ENCODE peak calls at places on chromosomes 16 and 17, in six cellular contexts. One of them, this sample, is unnamed.

GRCh38 chr16:88927010-88927409 is 50.0 kb downstream of the CBFA2T3 start:
- DNase-seq in A549: no peak
- DNase-seq in endothelial cell of umbilical vein: no peak
- DNase-seq in K562: no peak
- DNase-seq in GM12878: no peak
- DNase-seq in HepG2: peak
- DNase-seq in this sample: no peak

GRCh38 chr16:20729141-20729540 is 12.5 kb downstream of the THUMPD1 start:
- DNase-seq in A549: no peak
- DNase-seq in endothelial cell of umbilical vein: no peak
- DNase-seq in K562: no peak
- DNase-seq in GM12878: no peak
- DNase-seq in HepG2: no peak
- DNase-seq in this sample: no peak

GRCh38 chr17:2563061-2563460 is 30.4 kb upstream of the PAFAH1B1 start:
- DNase-seq in A549: no peak
- DNase-seq in endothelial cell of umbilical vein: no peak
- DNase-seq in K562: no peak
- DNase-seq in GM12878: no peak
- DNase-seq in HepG2: no peak
- DNase-seq in this sample: no peak

GRCh38 chr17:83056583-83057396 is 22.6 kb upstream of the METRNL start:
- DNase-seq in A549: no peak
- DNase-seq in endothelial cell of umbilical vein: no peak
- DNase-seq in K562: no peak
- DNase-seq in GM12878: no peak
- DNase-seq in HepG2: no peak
- DNase-seq in this sample: no peak

GRCh38 chr17:69367298-69367697 is 40.4 kb upstream of the ABCA5 start:
- DNase-seq in A549: no peak
- DNase-seq in endothelial cell of umbilical vein: no peak
- DNase-seq in K562: no peak
- DNase-seq in GM12878: peak
- DNase-seq in HepG2: no peak
- DNase-seq in this sample: no peak

GRCh38 chr16:1534021-1535020 is 855 bp downstream of the TMEM204 start:
- DNase-seq in A549: no peak
- DNase-seq in endothelial cell of umbilical vein: peak
- DNase-seq in K562: no peak
- DNase-seq in GM12878: no peak
- DNase-seq in HepG2: no peak
- DNase-seq in this sample: no peak

GRCh38 chr16:50050802-50051201 is 15.0 kb upstream of the HEATR3 start:
- DNase-seq in A549: no peak
- DNase-seq in endothelial cell of umbilical vein: no peak
- DNase-seq in K562: no peak
- DNase-seq in GM12878: no peak
- DNase-seq in HepG2: no peak
- DNase-seq in this sample: no peak

GRCh38 chr16:15707332-15707731 is 57.3 kb downstream of the NDE1 start:
- DNase-seq in A549: no peak
- DNase-seq in endothelial cell of umbilical vein: no peak
- DNase-seq in K562: no peak
- DNase-seq in GM12878: no peak
- DNase-seq in HepG2: no peak
- DNase-seq in this sample: no peak

GRCh38 chr17:72525225-72525988 is 404.6 kb downstream of the SOX9 start:
- DNase-seq in A549: no peak
- DNase-seq in endothelial cell of umbilical vein: no peak
- DNase-seq in K562: no peak
- DNase-seq in GM12878: no peak
- DNase-seq in HepG2: peak
- DNase-seq in this sample: no peak

GRCh38 chr17:31163091-31163781 is 68.5 kb downstream of the NF1 start:
- DNase-seq in A549: no peak
- DNase-seq in endothelial cell of umbilical vein: no peak
- DNase-seq in K562: no peak
- DNase-seq in GM12878: no peak
- DNase-seq in HepG2: no peak
- DNase-seq in this sample: no peak

GRCh38 chr16:53429221-53429943 is 4.9 kb upstream of the RBL2 start:
- DNase-seq in A549: no peak
- DNase-seq in endothelial cell of umbilical vein: peak
- DNase-seq in K562: no peak
- DNase-seq in GM12878: no peak
- DNase-seq in HepG2: no peak
- DNase-seq in this sample: no peak

GRCh38 chr17:45394913-45395568 is 37.6 kb downstream of the ARHGAP27 start:
- DNase-seq in A549: peak
- DNase-seq in endothelial cell of umbilical vein: peak
- DNase-seq in K562: peak
- DNase-seq in GM12878: no peak
- DNase-seq in HepG2: peak
- DNase-seq in this sample: peak

DNA sequence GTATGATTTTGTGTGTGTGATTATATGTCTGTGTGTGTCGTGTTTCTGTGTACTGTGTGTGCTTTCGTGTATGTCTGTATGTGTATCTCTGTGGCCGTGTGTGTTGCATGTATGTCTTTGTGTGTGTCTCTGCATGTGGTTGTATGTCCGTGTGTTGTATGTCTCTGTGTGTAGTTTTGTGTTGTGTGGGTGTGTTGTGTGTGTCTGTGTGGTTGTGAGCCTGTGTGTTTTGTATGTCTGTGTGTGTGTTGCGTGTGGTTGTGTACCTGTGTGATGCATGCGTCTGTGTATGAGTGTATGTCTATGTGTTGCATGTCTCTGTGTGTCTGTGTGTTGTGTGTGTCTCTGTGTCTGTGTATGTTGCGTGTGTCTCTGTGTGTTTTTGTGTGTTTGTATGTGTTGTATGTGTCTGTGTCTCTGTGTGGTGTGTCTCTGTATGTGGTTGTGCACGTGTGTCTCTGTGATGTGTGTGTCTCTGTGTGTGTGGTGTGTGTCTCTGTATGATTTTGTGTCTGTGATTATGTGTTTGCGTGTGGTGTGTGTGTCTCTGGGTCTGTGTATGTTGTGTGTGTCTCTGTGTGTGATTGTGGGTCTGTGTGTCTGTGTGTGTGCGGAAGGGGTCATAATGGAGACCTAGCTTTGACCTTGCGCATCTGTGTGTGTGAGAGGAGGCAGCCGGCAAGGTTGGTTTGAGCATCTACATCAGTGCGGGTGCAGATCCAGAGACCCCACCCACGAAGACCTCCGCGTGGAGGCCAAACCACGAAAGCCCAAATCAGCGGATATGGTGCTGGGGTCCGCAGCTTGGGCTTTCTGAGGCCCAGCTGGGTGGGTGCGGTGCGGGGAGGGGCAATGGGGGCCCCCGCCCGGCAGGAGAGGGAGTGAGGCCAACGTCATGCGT is 212.6 kb upstream of the GSE1 start:
- DNase-seq in A549: no peak
- DNase-seq in endothelial cell of umbilical vein: no peak
- DNase-seq in K562: no peak
- DNase-seq in GM12878: no peak
- DNase-seq in HepG2: no peak
- DNase-seq in this sample: no peak
- H3K4me3 ChIP-seq in A549: no peak
- H3K4me3 ChIP-seq in endothelial cell of umbilical vein: no peak
- H3K4me3 ChIP-seq in K562: no peak
- H3K4me3 ChIP-seq in GM12878: no peak
- H3K4me3 ChIP-seq in HepG2: no peak
- H3K4me3 ChIP-seq in this sample: no peak

GRCh38 chr17:66308856-66309255 is 6.4 kb downstream of the PRKCA start:
- DNase-seq in A549: no peak
- DNase-seq in endothelial cell of umbilical vein: no peak
- DNase-seq in K562: no peak
- DNase-seq in GM12878: no peak
- DNase-seq in HepG2: no peak
- DNase-seq in this sample: no peak

GRCh38 chr17:66309793-66310192 is 7.4 kb downstream of the PRKCA start:
- DNase-seq in A549: no peak
- DNase-seq in endothelial cell of umbilical vein: no peak
- DNase-seq in K562: no peak
- DNase-seq in GM12878: no peak
- DNase-seq in HepG2: no peak
- DNase-seq in this sample: no peak

GRCh38 chr17:66312912-66313311 is 10.5 kb downstream of the PRKCA start:
- DNase-seq in A549: no peak
- DNase-seq in endothelial cell of umbilical vein: no peak
- DNase-seq in K562: no peak
- DNase-seq in GM12878: no peak
- DNase-seq in HepG2: no peak
- DNase-seq in this sample: no peak

GRCh38 chr17:66313325-66313724 is 10.9 kb downstream of the PRKCA start:
- DNase-seq in A549: no peak
- DNase-seq in endothelial cell of umbilical vein: no peak
- DNase-seq in K562: no peak
- DNase-seq in GM12878: no peak
- DNase-seq in HepG2: no peak
- DNase-seq in this sample: no peak

DNA sequence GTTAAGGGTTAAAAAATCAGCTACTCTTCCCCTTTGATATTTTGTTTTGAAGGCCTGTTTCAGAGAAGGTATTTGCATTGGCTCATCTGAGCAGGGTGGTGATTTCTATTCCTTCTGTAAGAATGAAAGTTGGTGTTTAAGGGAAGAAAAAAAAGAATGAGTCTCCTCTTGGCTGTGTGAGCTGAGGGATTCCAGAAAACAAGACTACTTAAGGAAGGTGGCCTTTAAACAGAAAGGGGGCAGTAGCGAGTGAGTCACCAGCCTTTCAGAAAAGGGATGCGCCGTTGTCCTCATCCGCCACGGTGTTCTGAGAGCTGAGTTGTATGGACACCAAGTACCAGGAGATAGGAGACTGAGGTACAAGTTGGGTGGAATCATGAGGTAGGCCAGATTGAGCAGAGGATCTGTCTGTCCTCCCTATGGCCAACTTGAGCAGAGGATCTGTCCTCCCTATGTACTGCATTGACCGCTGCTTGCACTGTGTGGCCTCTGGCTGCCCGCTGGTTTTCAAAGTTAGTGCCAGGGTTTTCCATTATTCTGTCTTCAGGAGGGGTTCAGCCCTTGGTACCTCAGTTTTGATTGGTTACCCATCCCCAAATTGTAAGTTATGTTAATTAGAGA is 8.2 kb downstream of the PRKCA start:
- DNase-seq in A549: no peak
- DNase-seq in endothelial cell of umbilical vein: no peak
- DNase-seq in K562: peak
- DNase-seq in GM12878: no peak
- DNase-seq in HepG2: no peak
- DNase-seq in this sample: peak
- TF ChIP-seq MYC in A549: no peak
- TF ChIP-seq MYC in endothelial cell of umbilical vein: no peak
- TF ChIP-seq MYC in K562: no peak
- TF ChIP-seq MYC in GM12878: no peak
- TF ChIP-seq MYC in HepG2: no peak
- TF ChIP-seq MYC in this sample: no peak

DNA sequence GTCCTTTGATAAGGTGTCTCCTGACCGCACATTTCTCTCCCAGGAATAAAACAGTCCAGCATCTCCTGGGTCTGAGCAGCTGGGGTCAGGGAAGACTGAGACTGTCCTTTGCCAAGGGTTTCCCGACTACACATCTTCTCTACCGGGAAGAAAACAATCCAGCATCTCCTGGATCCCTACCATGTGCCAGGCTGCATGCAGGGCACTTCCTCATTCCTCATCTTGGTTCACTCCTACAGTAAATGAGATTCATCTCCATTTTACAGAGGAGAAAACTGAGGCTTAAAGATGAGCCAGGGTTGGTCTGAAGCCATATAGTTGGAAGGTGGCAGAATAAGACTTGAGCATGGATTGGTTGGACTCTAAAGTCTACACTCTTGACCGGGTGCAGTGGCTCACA is 36.7 kb downstream of the NOG start:
- DNase-seq in A549: no peak
- DNase-seq in endothelial cell of umbilical vein: no peak
- DNase-seq in K562: no peak
- DNase-seq in GM12878: no peak
- DNase-seq in HepG2: no peak
- DNase-seq in this sample: no peak
- TF ChIP-seq CTCF in A549: no peak
- TF ChIP-seq CTCF in endothelial cell of umbilical vein: no peak
- TF ChIP-seq CTCF in K562: no peak
- TF ChIP-seq CTCF in GM12878: no peak
- TF ChIP-seq CTCF in HepG2: no peak
- TF ChIP-seq CTCF in this sample: no peak

DNA sequence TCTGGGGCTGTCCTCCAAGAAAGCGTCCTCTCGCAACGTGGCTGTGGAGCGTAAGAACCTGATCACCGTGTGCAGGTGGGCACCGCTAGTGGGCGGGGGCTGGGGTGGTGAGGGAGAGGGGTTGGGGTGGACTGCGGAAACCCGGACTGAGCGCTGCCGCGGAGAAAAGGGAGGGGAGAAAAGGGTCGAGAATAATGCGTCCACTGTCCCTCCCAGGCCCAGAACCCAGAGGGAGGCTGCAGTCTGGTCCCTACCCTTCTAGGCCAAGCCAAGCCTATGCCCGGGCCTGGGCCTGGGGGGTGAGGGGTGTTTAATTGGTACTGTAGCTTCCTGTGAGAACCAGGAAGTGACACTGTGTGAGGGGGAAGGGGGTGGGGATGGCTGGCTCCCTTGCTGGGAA is 464 bp downstream of the RUNDC3A start:
- DNase-seq in A549: no peak
- DNase-seq in endothelial cell of umbilical vein: no peak
- DNase-seq in K562: no peak
- DNase-seq in GM12878: no peak
- DNase-seq in HepG2: no peak
- DNase-seq in this sample: no peak
- H3K4me3 ChIP-seq in A549: no peak
- H3K4me3 ChIP-seq in endothelial cell of umbilical vein: no peak
- H3K4me3 ChIP-seq in K562: no peak
- H3K4me3 ChIP-seq in GM12878: no peak
- H3K4me3 ChIP-seq in HepG2: peak
- H3K4me3 ChIP-seq in this sample: no peak

GRCh38 chr17:16920628-16921020 is 51.3 kb downstream of the TNFRSF13B start:
- DNase-seq in A549: no peak
- DNase-seq in endothelial cell of umbilical vein: no peak
- DNase-seq in K562: no peak
- DNase-seq in GM12878: no peak
- DNase-seq in HepG2: no peak
- DNase-seq in this sample: no peak

GRCh38 chr17:16917995-16918394 is 53.9 kb downstream of the TNFRSF13B start:
- DNase-seq in A549: no peak
- DNase-seq in endothelial cell of umbilical vein: no peak
- DNase-seq in K562: no peak
- DNase-seq in GM12878: no peak
- DNase-seq in HepG2: no peak
- DNase-seq in this sample: no peak

GRCh38 chr17:16918443-16918842 is 53.5 kb downstream of the TNFRSF13B start:
- DNase-seq in A549: no peak
- DNase-seq in endothelial cell of umbilical vein: no peak
- DNase-seq in K562: no peak
- DNase-seq in GM12878: no peak
- DNase-seq in HepG2: no peak
- DNase-seq in this sample: no peak

GRCh38 chr17:16922386-16923096 is 49.4 kb downstream of the TNFRSF13B start:
- DNase-seq in A549: no peak
- DNase-seq in endothelial cell of umbilical vein: no peak
- DNase-seq in K562: no peak
- DNase-seq in GM12878: no peak
- DNase-seq in HepG2: no peak
- DNase-seq in this sample: peak

GRCh38 chr17:16919663-16920627 is 52.0 kb downstream of the TNFRSF13B start:
- DNase-seq in A549: no peak
- DNase-seq in endothelial cell of umbilical vein: no peak
- DNase-seq in K562: peak
- DNase-seq in GM12878: no peak
- DNase-seq in HepG2: no peak
- DNase-seq in this sample: no peak
- TF ChIP-seq MYC in A549: no peak
- TF ChIP-seq MYC in endothelial cell of umbilical vein: no peak
- TF ChIP-seq MYC in K562: no peak
- TF ChIP-seq MYC in GM12878: no peak
- TF ChIP-seq MYC in HepG2: no peak
- TF ChIP-seq MYC in this sample: no peak